ENCODE peak calls at places on chromosome 3, in eight cellular contexts. T, X, R, H, C, V, N and D are unnamed samples.
A peak's percentile ranks its signal among the peaks of the same experiment; 100 is the strongest.

GRCh38 chr3:29202368-29202767 is 78.5 kb upstream of the RBMS3 start:
- DNase-seq in C (no peak), H (no peak), V (no peak), R (no peak), T (no peak), X (no peak), N (no peak), D (peak; percentile 76)

GRCh38 chr3:171700653-171701052 is 109.6 kb downstream of the PLD1 start:
- DNase-seq in C (no peak), H (no peak), X (no peak), T (no peak), R (no peak), V (no peak), N (no peak), D (no peak)

GRCh38 chr3:138941259-138941885 is 5.6 kb downstream of the FOXL2 start:
- DNase-seq in X (peak; percentile 44), T (peak; percentile 57), C (peak; percentile 56), R (peak; percentile 74), H (no peak), N (no peak), V (peak; percentile 32), D (peak; percentile 33)

GRCh38 chr3:152636651-152637050 is 198.3 kb upstream of the P2RY1 start:
- DNase-seq in T (no peak), X (no peak), N (no peak), V (no peak), R (no peak), C (no peak), H (no peak), D (no peak)

GRCh38 chr3:49966233-49966942 is 26.4 kb downstream of the RBM6 start:
- DNase-seq in R (no peak), T (no peak), C (no peak), V (no peak), H (no peak), X (no peak), N (no peak), D (no peak)

GRCh38 chr3:38036286-38036685 is 2.7 kb upstream of the DLEC1 start:
- DNase-seq in N (no peak), V (no peak), X (no peak), H (no peak), T (no peak), C (no peak), R (no peak), D (no peak)

GRCh38 chr3:107545680-107546120 is 22.9 kb downstream of the BBX start:
- DNase-seq in V (no peak), T (no peak), C (no peak), X (no peak), N (no peak), R (no peak), H (no peak), D (peak; percentile 39)

GRCh38 chr3:264394-265156 is 68.0 kb downstream of the CHL1 start:
- DNase-seq in H (no peak), X (peak; percentile 99), N (no peak), T (peak; percentile 50), C (no peak), V (no peak), R (no peak), D (peak; percentile 97)

GRCh38 chr3:147370316-147370715 is 36.0 kb downstream of the ZIC4 start:
- DNase-seq in H (no peak), N (no peak), X (no peak), R (no peak), T (no peak), C (no peak), V (no peak), D (no peak)

GRCh38 chr3:36633060-36633459 is 131.3 kb downstream of the DCLK3 start:
- DNase-seq in V (no peak), X (no peak), C (no peak), T (no peak), N (no peak), H (no peak), R (no peak), D (no peak)

GRCh38 chr3:127613406-127613805 is 15.2 kb downstream of the MCM2 start:
- DNase-seq in H (no peak), T (no peak), X (no peak), N (no peak), V (no peak), C (no peak), R (no peak), D (no peak)

GRCh38 chr3:188389711-188390346 is 235.9 kb downstream of the LPP start:
- DNase-seq in N (no peak), X (no peak), T (no peak), H (no peak), R (no peak), C (no peak), V (no peak), D (no peak)

GRCh38 chr3:36736327-36736726 is 28.0 kb downstream of the DCLK3 start:
- DNase-seq in V (no peak), H (no peak), T (no peak), C (no peak), N (no peak), R (no peak), X (no peak), D (no peak)

GRCh38 chr3:104005815-104006214 is 1360.9 kb upstream of the ALCAM start:
- DNase-seq in R (no peak), T (no peak), X (peak; percentile 35), H (no peak), C (no peak), N (no peak), V (no peak), D (no peak)

GRCh38 chr3:124552224-124552623 is 178.0 kb upstream of the UMPS start:
- DNase-seq in V (no peak), H (no peak), X (peak; percentile 94), N (no peak), C (no peak), R (no peak), T (peak; percentile 29), D (peak; percentile 4)

GRCh38 chr3:9697892-9698291 is 5.7 kb upstream of the CPNE9 start:
- DNase-seq in R (no peak), H (no peak), N (no peak), X (no peak), V (no peak), T (no peak), C (no peak), D (no peak)

DNA sequence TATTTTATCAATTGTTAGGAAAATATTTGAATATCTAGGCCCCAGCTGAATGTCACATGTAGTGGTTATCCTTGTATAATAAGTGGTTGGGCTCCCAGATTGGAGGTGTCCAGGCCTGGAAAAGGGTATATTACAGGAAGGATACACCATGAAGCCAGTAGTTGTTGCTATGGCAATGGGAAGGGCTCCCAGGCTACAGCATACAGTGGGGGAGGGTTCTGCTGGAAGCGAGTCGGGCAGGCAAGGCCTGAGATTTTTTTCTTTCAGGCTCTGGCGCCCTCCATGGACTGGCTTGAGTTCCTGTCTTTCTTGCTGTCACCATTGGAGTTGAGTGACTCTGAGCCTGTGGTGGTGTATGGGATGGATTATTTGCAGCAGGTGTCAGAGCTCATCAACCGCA is 8.9 kb downstream of the ECE2 start:
- DNase-seq in V (peak; percentile 70), H (no peak), T (peak; percentile 78), N (no peak), R (peak; percentile 91), X (peak; percentile 58), C (peak; percentile 75), D (peak; percentile 65)
- TF ChIP-seq CTCF in V (peak; percentile 67), H (peak; percentile 21), T (peak; percentile 26), N (peak; percentile 83), R (peak; percentile 60), X (peak; percentile 66), C (peak; percentile 76), D (peak; percentile 57)

DNA sequence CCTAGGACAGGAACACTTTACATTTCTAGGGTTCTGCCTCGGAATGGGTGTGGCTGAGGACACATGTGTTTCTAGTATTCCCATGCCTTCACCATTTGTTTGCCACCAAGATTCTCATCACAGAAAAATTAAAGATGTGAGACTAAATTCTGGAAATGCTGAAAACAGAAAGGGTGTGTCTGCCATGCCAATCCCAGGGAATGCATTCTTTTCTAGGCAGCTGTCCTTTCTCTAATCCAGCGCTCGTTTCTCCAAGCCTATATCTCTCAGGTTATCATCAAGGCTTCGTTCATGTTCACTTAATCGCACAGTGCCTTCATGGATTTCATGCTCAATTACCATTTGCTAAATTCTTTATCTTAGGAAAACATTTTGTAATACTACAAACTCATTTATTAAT is 1208.4 kb downstream of the OTOL1 start:
- DNase-seq in C (no peak), V (no peak), N (no peak), R (no peak), H (no peak), X (no peak), T (no peak), D (no peak)
- TF ChIP-seq RAD21 in C (no peak), V (no peak), N (no peak), R (no peak), H (no peak), X (no peak), T (no peak), D (no peak)

GRCh38 chr3:47652142-47652541 is 73.5 kb upstream of the CSPG5 start:
- DNase-seq in R (no peak), N (no peak), C (no peak), H (no peak), V (no peak), X (no peak), T (no peak), D (no peak)
- TF ChIP-seq CTCF in R (no peak), N (no peak), C (no peak), H (no peak), V (no peak), X (no peak), T (no peak), D (no peak)

GRCh38 chr3:71240035-71240434 is 343.5 kb downstream of the FOXP1 start:
- DNase-seq in R (no peak), T (no peak), N (no peak), H (no peak), C (no peak), V (no peak), X (no peak), D (no peak)

GRCh38 chr3:71241981-71242552 is 341.5 kb downstream of the FOXP1 start:
- DNase-seq in H (no peak), V (no peak), X (no peak), C (no peak), N (no peak), R (no peak), T (no peak), D (no peak)

GRCh38 chr3:71243230-71243629 is 340.3 kb downstream of the FOXP1 start:
- DNase-seq in V (no peak), N (no peak), T (no peak), H (no peak), R (no peak), X (no peak), C (no peak), D (no peak)

GRCh38 chr3:71237661-71238060 is 345.9 kb downstream of the FOXP1 start:
- DNase-seq in H (no peak), T (no peak), R (no peak), N (no peak), C (no peak), V (no peak), X (no peak), D (no peak)

DNA sequence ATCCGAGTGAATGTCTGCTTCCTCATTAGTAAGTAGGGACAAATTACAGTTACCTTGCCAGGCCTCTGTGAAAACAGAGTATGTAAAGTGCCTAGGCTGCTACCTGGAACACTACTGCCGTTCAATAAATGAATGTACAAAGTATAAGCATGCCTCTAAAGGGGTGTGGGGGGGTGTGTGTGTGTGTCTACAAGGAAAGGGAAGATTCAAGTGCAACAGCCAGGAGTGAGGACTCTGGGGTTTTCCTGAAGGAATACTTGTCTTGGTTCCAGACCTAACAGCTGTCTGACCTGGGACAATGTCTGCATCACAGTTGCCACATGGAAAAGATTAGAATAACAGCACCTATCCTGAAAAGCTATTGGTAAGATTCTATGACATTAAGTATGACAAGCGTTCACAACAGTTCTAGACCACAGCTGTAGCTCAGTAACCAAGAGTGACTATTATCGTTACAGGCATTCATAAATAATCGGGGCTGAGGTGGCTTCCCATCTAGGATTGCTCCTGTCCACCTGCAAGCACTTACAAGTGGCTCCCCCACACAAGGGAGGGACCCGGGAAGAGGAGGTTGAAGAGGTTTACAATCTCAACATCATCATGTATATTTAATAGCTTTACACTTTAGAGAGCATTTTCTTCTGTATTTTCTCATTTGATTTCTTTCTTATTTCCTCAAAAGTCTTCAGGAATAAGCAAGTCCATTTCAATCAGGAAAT is 345.1 kb downstream of the FOXP1 start:
- DNase-seq in T (no peak), N (no peak), R (no peak), H (no peak), C (no peak), X (no peak), V (no peak), D (peak; percentile 16)
- TF ChIP-seq RAD21 in T (no peak), N (no peak), R (no peak), H (no peak), C (no peak), X (no peak), V (no peak), D (no peak)